ENCODE peak calls at places on chromosome 6, in seven cellular contexts. Y, Q, S, D, I, O and F are unnamed samples.

GRCh38 chr6:52409499-52409898 is 10.6 kb upstream of the EFHC1 start:
- DNase-seq in Y (no peak), Q (peak; percentile 40), S (no peak), D (no peak), I (no peak), O (no peak), F (no peak)

GRCh38 chr6:43058511-43058910 is 723 bp downstream of the MRPL2 start:
- DNase-seq in Y (no peak), Q (no peak), S (no peak), D (no peak), I (no peak), O (no peak), F (no peak)

GRCh38 chr6:128412680-128413079 is 107.7 kb downstream of the PTPRK start:
- DNase-seq in Y (no peak), Q (no peak), S (no peak), D (peak; percentile 31), I (no peak), O (no peak), F (no peak)

GRCh38 chr6:163404825-163405265 is 9.7 kb upstream of the QKI start:
- DNase-seq in Y (no peak), Q (peak; percentile 86), S (no peak), D (peak; percentile 36), I (peak; percentile 70), O (no peak), F (peak; percentile 48)

GRCh38 chr6:135002229-135002844 is 52.3 kb downstream of the HBS1L start:
- DNase-seq in Y (peak; percentile 22), Q (peak; percentile 47), S (peak; percentile 31), D (no peak), I (no peak), O (no peak), F (peak; percentile 41)

GRCh38 chr6:164579035-164579434 is 730.4 kb downstream of the C6orf118 start:
- DNase-seq in Y (no peak), Q (no peak), S (no peak), D (no peak), I (no peak), O (no peak), F (no peak)

GRCh38 chr6:129890701-129891100 is 29.6 kb upstream of the TMEM244 start:
- DNase-seq in Y (no peak), Q (peak; percentile 39), S (no peak), D (no peak), I (no peak), O (no peak), F (no peak)

GRCh38 chr6:147033267-147033666 is 170.9 kb upstream of the STXBP5 start:
- DNase-seq in Y (no peak), Q (no peak), S (no peak), D (no peak), I (no peak), O (no peak), F (peak; percentile 23)

GRCh38 chr6:125144822-125145221 is 8.8 kb upstream of the TPD52L1 start:
- DNase-seq in Y (no peak), Q (no peak), S (no peak), D (no peak), I (no peak), O (no peak), F (no peak)

GRCh38 chr6:163586888-163587287 is 172.4 kb downstream of the QKI start:
- DNase-seq in Y (no peak), Q (no peak), S (no peak), D (no peak), I (no peak), O (no peak), F (no peak)

GRCh38 chr6:48567016-48567415 is 456.0 kb upstream of the PTCHD4 start:
- DNase-seq in Y (peak; percentile 31), Q (peak; percentile 28), S (no peak), D (no peak), I (no peak), O (no peak), F (no peak)

GRCh38 chr6:90460067-90460466 is 126.8 kb downstream of the MAP3K7 start:
- DNase-seq in Y (no peak), Q (no peak), S (no peak), D (no peak), I (no peak), O (no peak), F (no peak)

GRCh38 chr6:7262746-7263335 is 50.2 kb downstream of the SSR1 start:
- DNase-seq in Y (no peak), Q (no peak), S (no peak), D (no peak), I (no peak), O (no peak), F (no peak)

GRCh38 chr6:113574147-113574546 is 283.0 kb upstream of the MARCKS start:
- DNase-seq in Y (no peak), Q (no peak), S (no peak), D (no peak), I (no peak), O (no peak), F (no peak)

GRCh38 chr6:87391334-87391733 is 16.4 kb upstream of the CFAP206 start:
- DNase-seq in Y (peak; percentile 14), Q (peak; percentile 44), S (peak; percentile 48), D (no peak), I (no peak), O (no peak), F (peak; percentile 38)

GRCh38 chr6:41503841-41504525 is 42.2 kb upstream of the FOXP4 start:
- DNase-seq in Y (peak; percentile 67), Q (peak; percentile 23), S (peak; percentile 50), D (no peak), I (no peak), O (no peak), F (no peak)

GRCh38 chr6:2237001-2237400 is 8.4 kb downstream of the GMDS start:
- DNase-seq in Y (peak; percentile 95), Q (peak; percentile 94), S (no peak), D (no peak), I (no peak), O (no peak), F (peak; percentile 46)

GRCh38 chr6:42260972-42261371 is 43.3 kb upstream of the MRPS10 start:
- DNase-seq in Y (no peak), Q (peak; percentile 25), S (peak; percentile 67), D (no peak), I (no peak), O (no peak), F (peak; percentile 30)

GRCh38 chr6:63572733-63573139 is 456 bp downstream of the LOC128125822 start:
- DNase-seq in Y (no peak), Q (no peak), S (peak; percentile 8), D (no peak), I (no peak), O (no peak), F (no peak)